ENCODE peak calls at places on chromosomes 2 and 18, in eight cellular contexts. One of them, this sample, is unnamed.

GRCh38 chr2:55176094-55176415 is 56.0 kb downstream of the CLHC1 start:
- DNase-seq in H9: no peak
- DNase-seq in non-pigmented ciliary epithelial cell: no peak
- DNase-seq in nucleus accumbens: no peak
- DNase-seq in activated gamma-delta T cell: no peak
- DNase-seq in fibroblast of lung: no peak
- DNase-seq in stimulated activated CD4-positive, alpha-beta T cell treated with anti-CD3 and anti-CD28 coated beads, Interleukin-1b, Interleukin-23, amount 100 ng/mL, for 24 hours: no peak
- DNase-seq in activated CD8-positive, alpha-beta memory T cell treated with anti-CD3 and anti-CD28 coated beads, Interleukin-2, amount 50 U/mL, for 4 hours: no peak
- DNase-seq in this sample: no peak

GRCh38 chr2:209334188-209335017 is 89.4 kb upstream of the MAP2 start:
- DNase-seq in H9: peak; percentile 40
- DNase-seq in non-pigmented ciliary epithelial cell: peak; percentile 13
- DNase-seq in nucleus accumbens: peak; percentile 14
- DNase-seq in activated gamma-delta T cell: no peak
- DNase-seq in fibroblast of lung: peak; percentile 37
- DNase-seq in stimulated activated CD4-positive, alpha-beta T cell treated with anti-CD3 and anti-CD28 coated beads, Interleukin-1b, Interleukin-23, amount 100 ng/mL, for 24 hours: peak; percentile 3
- DNase-seq in activated CD8-positive, alpha-beta memory T cell treated with anti-CD3 and anti-CD28 coated beads, Interleukin-2, amount 50 U/mL, for 4 hours: no peak
- DNase-seq in this sample: no peak

GRCh38 chr18:59621027-59621426 is 76.2 kb downstream of the CCBE1 start:
- DNase-seq in H9: no peak
- DNase-seq in non-pigmented ciliary epithelial cell: no peak
- DNase-seq in nucleus accumbens: no peak
- DNase-seq in activated gamma-delta T cell: no peak
- DNase-seq in fibroblast of lung: no peak
- DNase-seq in stimulated activated CD4-positive, alpha-beta T cell treated with anti-CD3 and anti-CD28 coated beads, Interleukin-1b, Interleukin-23, amount 100 ng/mL, for 24 hours: no peak
- DNase-seq in activated CD8-positive, alpha-beta memory T cell treated with anti-CD3 and anti-CD28 coated beads, Interleukin-2, amount 50 U/mL, for 4 hours: no peak
- DNase-seq in this sample: no peak

GRCh38 chr2:63049291-63050185 is 1.1 kb upstream of the OTX1 start:
- DNase-seq in H9: peak; percentile 52
- DNase-seq in non-pigmented ciliary epithelial cell: no peak
- DNase-seq in nucleus accumbens: no peak
- DNase-seq in activated gamma-delta T cell: no peak
- DNase-seq in fibroblast of lung: no peak
- DNase-seq in stimulated activated CD4-positive, alpha-beta T cell treated with anti-CD3 and anti-CD28 coated beads, Interleukin-1b, Interleukin-23, amount 100 ng/mL, for 24 hours: no peak
- DNase-seq in activated CD8-positive, alpha-beta memory T cell treated with anti-CD3 and anti-CD28 coated beads, Interleukin-2, amount 50 U/mL, for 4 hours: no peak
- DNase-seq in this sample: no peak

GRCh38 chr2:164538250-164538866 is 82.9 kb downstream of the GRB14 start:
- DNase-seq in H9: no peak
- DNase-seq in non-pigmented ciliary epithelial cell: no peak
- DNase-seq in nucleus accumbens: no peak
- DNase-seq in activated gamma-delta T cell: no peak
- DNase-seq in fibroblast of lung: peak; percentile 45
- DNase-seq in stimulated activated CD4-positive, alpha-beta T cell treated with anti-CD3 and anti-CD28 coated beads, Interleukin-1b, Interleukin-23, amount 100 ng/mL, for 24 hours: no peak
- DNase-seq in activated CD8-positive, alpha-beta memory T cell treated with anti-CD3 and anti-CD28 coated beads, Interleukin-2, amount 50 U/mL, for 4 hours: no peak
- DNase-seq in this sample: no peak

GRCh38 chr2:129912066-129912820 is 67.2 kb upstream of the RAB6C start:
- DNase-seq in H9: peak; percentile 23
- DNase-seq in non-pigmented ciliary epithelial cell: no peak
- DNase-seq in nucleus accumbens: no peak
- DNase-seq in activated gamma-delta T cell: no peak
- DNase-seq in fibroblast of lung: no peak
- DNase-seq in stimulated activated CD4-positive, alpha-beta T cell treated with anti-CD3 and anti-CD28 coated beads, Interleukin-1b, Interleukin-23, amount 100 ng/mL, for 24 hours: no peak
- DNase-seq in activated CD8-positive, alpha-beta memory T cell treated with anti-CD3 and anti-CD28 coated beads, Interleukin-2, amount 50 U/mL, for 4 hours: no peak
- DNase-seq in this sample: no peak

GRCh38 chr2:38213619-38214018 is 137.7 kb upstream of the CYP1B1 start:
- DNase-seq in H9: no peak
- DNase-seq in non-pigmented ciliary epithelial cell: no peak
- DNase-seq in nucleus accumbens: no peak
- DNase-seq in activated gamma-delta T cell: no peak
- DNase-seq in fibroblast of lung: no peak
- DNase-seq in stimulated activated CD4-positive, alpha-beta T cell treated with anti-CD3 and anti-CD28 coated beads, Interleukin-1b, Interleukin-23, amount 100 ng/mL, for 24 hours: no peak
- DNase-seq in activated CD8-positive, alpha-beta memory T cell treated with anti-CD3 and anti-CD28 coated beads, Interleukin-2, amount 50 U/mL, for 4 hours: no peak
- DNase-seq in this sample: no peak

GRCh38 chr18:58209326-58209725 is 165.3 kb downstream of the NEDD4L start:
- DNase-seq in H9: no peak
- DNase-seq in non-pigmented ciliary epithelial cell: no peak
- DNase-seq in nucleus accumbens: no peak
- DNase-seq in activated gamma-delta T cell: no peak
- DNase-seq in fibroblast of lung: peak; percentile 62
- DNase-seq in stimulated activated CD4-positive, alpha-beta T cell treated with anti-CD3 and anti-CD28 coated beads, Interleukin-1b, Interleukin-23, amount 100 ng/mL, for 24 hours: no peak
- DNase-seq in activated CD8-positive, alpha-beta memory T cell treated with anti-CD3 and anti-CD28 coated beads, Interleukin-2, amount 50 U/mL, for 4 hours: no peak
- DNase-seq in this sample: no peak

GRCh38 chr2:96117701-96118588 is 1.6 kb upstream of the ADRA2B start:
- DNase-seq in H9: no peak
- DNase-seq in non-pigmented ciliary epithelial cell: no peak
- DNase-seq in nucleus accumbens: no peak
- DNase-seq in activated gamma-delta T cell: no peak
- DNase-seq in fibroblast of lung: no peak
- DNase-seq in stimulated activated CD4-positive, alpha-beta T cell treated with anti-CD3 and anti-CD28 coated beads, Interleukin-1b, Interleukin-23, amount 100 ng/mL, for 24 hours: no peak
- DNase-seq in activated CD8-positive, alpha-beta memory T cell treated with anti-CD3 and anti-CD28 coated beads, Interleukin-2, amount 50 U/mL, for 4 hours: peak; percentile 18
- DNase-seq in this sample: peak; percentile 34

GRCh38 chr2:96103388-96103705 is 13.0 kb downstream of the ADRA2B start:
- DNase-seq in H9: peak; percentile 23
- DNase-seq in non-pigmented ciliary epithelial cell: no peak
- DNase-seq in nucleus accumbens: no peak
- DNase-seq in activated gamma-delta T cell: no peak
- DNase-seq in fibroblast of lung: no peak
- DNase-seq in stimulated activated CD4-positive, alpha-beta T cell treated with anti-CD3 and anti-CD28 coated beads, Interleukin-1b, Interleukin-23, amount 100 ng/mL, for 24 hours: no peak
- DNase-seq in activated CD8-positive, alpha-beta memory T cell treated with anti-CD3 and anti-CD28 coated beads, Interleukin-2, amount 50 U/mL, for 4 hours: peak; percentile 8
- DNase-seq in this sample: peak; percentile 35

GRCh38 chr2:64359892-64360657 is 93.9 kb upstream of the LGALSL start:
- DNase-seq in H9: peak; percentile 52
- DNase-seq in non-pigmented ciliary epithelial cell: peak; percentile 70
- DNase-seq in nucleus accumbens: no peak
- DNase-seq in activated gamma-delta T cell: no peak
- DNase-seq in fibroblast of lung: peak; percentile 94
- DNase-seq in stimulated activated CD4-positive, alpha-beta T cell treated with anti-CD3 and anti-CD28 coated beads, Interleukin-1b, Interleukin-23, amount 100 ng/mL, for 24 hours: peak; percentile 34
- DNase-seq in activated CD8-positive, alpha-beta memory T cell treated with anti-CD3 and anti-CD28 coated beads, Interleukin-2, amount 50 U/mL, for 4 hours: peak; percentile 46
- DNase-seq in this sample: peak; percentile 52

GRCh38 chr2:144404621-144405312 is 115.2 kb downstream of the ZEB2 start:
- DNase-seq in H9: no peak
- DNase-seq in non-pigmented ciliary epithelial cell: no peak
- DNase-seq in nucleus accumbens: no peak
- DNase-seq in activated gamma-delta T cell: no peak
- DNase-seq in fibroblast of lung: no peak
- DNase-seq in stimulated activated CD4-positive, alpha-beta T cell treated with anti-CD3 and anti-CD28 coated beads, Interleukin-1b, Interleukin-23, amount 100 ng/mL, for 24 hours: no peak
- DNase-seq in activated CD8-positive, alpha-beta memory T cell treated with anti-CD3 and anti-CD28 coated beads, Interleukin-2, amount 50 U/mL, for 4 hours: no peak
- DNase-seq in this sample: no peak

This sample was measured in CD14-positive monocyte.